ENCODE peak calls at places on chromosomes 4 and X, in nine cellular contexts. P, C, S, M, A, L, F, E and J are unnamed samples. For H3K9me3 and H3K27me3, the result is how much of the 10 kb centered on the place peaks cover.

GRCh38 chr4:99655315-99656081 is 2.1 kb downstream of the C4orf54 start:
- DNase-seq in S (peak), M (peak), P (no peak), C (peak), A (no peak), L (peak), F (no peak), E (no peak), J (no peak)

GRCh38 chr4:38354421-38354820 is 309.6 kb upstream of the KLF3 start:
- DNase-seq in L (no peak), P (no peak), M (no peak), F (no peak), E (no peak), A (no peak), S (no peak), C (no peak), J (no peak)

GRCh38 chr4:76083386-76083785 is 8.9 kb downstream of the ART3 start:
- DNase-seq in E (no peak), A (no peak), C (no peak), F (no peak), P (no peak), M (no peak), L (no peak), S (no peak), J (no peak)

GRCh38 chr4:30770049-30770549 is 49.9 kb downstream of the PCDH7 start:
- DNase-seq in L (no peak), S (no peak), M (no peak), F (no peak), C (peak), A (no peak), E (no peak), P (no peak), J (no peak)

GRCh38 chrX:150573702-150574101 is 5.3 kb downstream of the MTM1 start:
- DNase-seq in L (no peak), E (no peak), S (no peak), F (no peak), M (no peak), A (no peak), C (no peak), P (no peak), J (no peak)

GRCh38 chr4:182916483-182917181 is 554 bp downstream of the DCTD start:
- DNase-seq in C (peak), M (no peak), S (peak), A (no peak), L (peak), F (peak), E (no peak), P (peak), J (peak)

GRCh38 chrX:39377171-39377570 is 575.9 kb downstream of the MID1IP1 start:
- DNase-seq in M (no peak), P (no peak), S (no peak), L (no peak), A (no peak), E (no peak), C (no peak), F (no peak), J (no peak)

GRCh38 chr4:109432203-109432602 is 1.4 kb upstream of the SEC24B start:
- DNase-seq in P (no peak), M (no peak), F (no peak), C (no peak), L (no peak), E (no peak), S (no peak), A (no peak), J (no peak)

GRCh38 chr4:183987529-183987946 is 82.4 kb downstream of the STOX2 start:
- DNase-seq in P (peak), L (peak), E (no peak), S (peak), F (peak), C (peak), A (no peak), M (peak), J (no peak)

GRCh38 chr4:158015241-158015640 is 157.6 kb downstream of the GASK1B start:
- DNase-seq in C (peak), L (no peak), E (no peak), A (no peak), F (no peak), P (no peak), S (no peak), M (no peak), J (no peak)

GRCh38 chr4:78650106-78651021 is 98.8 kb downstream of the ANXA3 start:
- DNase-seq in C (peak), E (no peak), L (no peak), S (no peak), F (no peak), A (no peak), M (peak), P (no peak), J (no peak)

GRCh38 chr4:25551608-25552007 is 104.0 kb upstream of the SLC34A2 start:
- DNase-seq in P (no peak), E (no peak), M (no peak), S (no peak), A (no peak), F (no peak), C (no peak), L (no peak), J (no peak)

DNA sequence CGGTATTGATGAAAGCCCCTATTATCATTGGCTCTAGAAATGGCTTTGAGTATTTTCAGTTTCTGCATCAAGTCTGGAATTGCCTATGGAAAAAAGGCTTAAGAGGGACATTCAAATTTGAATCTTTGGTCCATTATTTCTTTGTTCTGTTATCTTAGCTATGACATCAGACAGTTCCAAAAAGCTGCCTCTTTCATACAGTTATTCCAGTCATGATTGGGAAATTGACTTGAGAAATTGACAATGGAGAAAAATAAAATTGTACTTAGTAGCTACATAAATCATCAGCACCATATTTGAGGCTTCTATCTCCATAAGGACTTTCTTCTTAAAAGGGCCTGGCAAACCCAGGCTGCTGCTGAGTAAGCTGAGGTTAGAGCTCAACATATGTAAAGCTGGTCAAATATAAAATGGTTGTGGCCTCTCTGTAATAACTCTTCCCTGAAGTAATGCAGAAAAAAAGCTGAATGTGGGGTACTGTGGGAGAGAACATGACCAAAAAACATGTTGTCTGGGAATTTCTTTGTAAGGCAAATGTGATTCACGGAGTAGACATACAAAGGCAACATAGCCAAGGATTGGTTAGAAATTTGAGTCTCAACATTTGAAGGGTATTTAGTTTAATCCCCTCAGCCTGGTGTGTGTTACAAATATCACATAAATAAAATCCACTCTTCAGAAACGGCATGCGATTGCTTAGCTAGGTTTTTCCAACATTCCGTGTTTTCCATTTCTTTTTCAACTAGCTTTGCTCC is 100.9 kb downstream of the LNX1 start:
- DNase-seq in F (no peak), A (no peak), S (no peak), P (no peak), C (peak), L (no peak), M (peak), E (no peak), J (no peak)
- H3K27ac ChIP-seq in F (no peak), A (no peak), S (no peak), P (no peak), C (peak), L (no peak), M (peak), E (no peak), J (no peak)

DNA sequence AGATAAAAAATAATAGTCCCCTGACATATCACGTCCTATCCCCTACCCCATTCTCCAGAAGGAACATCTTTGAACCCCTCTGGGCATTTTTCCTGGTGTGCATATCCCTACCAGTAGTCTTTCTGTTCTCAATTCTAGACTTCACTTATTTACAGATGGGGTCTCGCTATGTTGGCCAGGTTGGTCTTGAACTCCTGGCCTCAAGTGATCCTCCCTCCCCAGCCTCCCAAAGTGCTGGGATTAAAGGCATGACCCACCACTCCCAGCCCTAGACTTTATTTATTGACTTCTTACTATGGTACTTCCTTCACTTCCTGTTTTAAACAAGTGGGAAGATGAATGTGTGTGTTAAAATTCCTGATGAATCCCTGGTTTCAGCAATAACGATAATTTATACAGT is 612 bp upstream of the RRAGB start:
- DNase-seq in A (no peak), P (no peak), S (no peak), C (no peak), L (no peak), E (no peak), M (no peak), F (no peak), J (no peak)
- H3K9me3 ChIP-seq in A (under half), P (under half), S (under half), C (under half), L (under half), E (under half), M (under half), F (under half), J (under half)

DNA sequence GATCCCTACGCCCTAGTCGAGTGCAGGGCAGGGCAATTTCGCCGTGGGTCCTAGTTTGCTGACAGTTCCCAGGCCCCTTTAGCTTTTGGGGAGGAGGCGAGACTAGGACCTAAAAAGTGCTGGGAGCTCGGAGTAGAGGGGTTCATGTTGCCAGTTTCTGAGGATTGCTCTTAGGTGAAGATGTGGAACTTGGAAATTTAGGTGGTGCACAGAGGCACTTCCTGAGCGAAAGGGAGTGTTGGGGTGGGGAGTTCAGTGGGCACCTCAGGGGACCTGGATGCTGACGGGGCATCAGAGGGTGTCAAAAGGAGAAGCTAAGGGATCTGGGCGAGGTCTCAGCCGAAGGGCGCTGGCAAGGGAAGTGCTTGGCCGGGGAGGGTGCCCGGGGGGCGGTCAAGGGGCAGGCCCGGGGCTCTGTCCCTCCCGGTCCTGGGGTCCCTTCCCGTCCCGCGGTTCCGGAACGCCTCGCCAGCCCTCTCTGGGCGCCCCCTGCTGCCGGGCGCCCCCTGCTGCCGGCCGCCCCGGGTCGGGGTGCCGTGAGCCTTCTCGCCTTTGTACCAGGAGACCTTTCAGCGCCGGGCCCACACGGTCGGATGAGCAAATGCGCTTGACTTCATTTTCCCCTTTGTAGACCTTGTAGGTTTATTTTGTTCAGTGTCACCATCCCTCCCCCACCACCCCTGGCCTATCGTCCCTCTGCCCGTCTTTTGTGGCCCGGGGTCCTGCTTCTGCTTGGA is 3.0 kb upstream of the PHOX2B start:
- DNase-seq in P (no peak), E (no peak), M (no peak), C (no peak), F (no peak), L (no peak), A (no peak), S (no peak), J (no peak)
- H3K27me3 ChIP-seq in P (half or more), E (under half), M (half or more), C (half or more), F (under half), L (under half), A (under half), S (under half), J (half or more)

DNA sequence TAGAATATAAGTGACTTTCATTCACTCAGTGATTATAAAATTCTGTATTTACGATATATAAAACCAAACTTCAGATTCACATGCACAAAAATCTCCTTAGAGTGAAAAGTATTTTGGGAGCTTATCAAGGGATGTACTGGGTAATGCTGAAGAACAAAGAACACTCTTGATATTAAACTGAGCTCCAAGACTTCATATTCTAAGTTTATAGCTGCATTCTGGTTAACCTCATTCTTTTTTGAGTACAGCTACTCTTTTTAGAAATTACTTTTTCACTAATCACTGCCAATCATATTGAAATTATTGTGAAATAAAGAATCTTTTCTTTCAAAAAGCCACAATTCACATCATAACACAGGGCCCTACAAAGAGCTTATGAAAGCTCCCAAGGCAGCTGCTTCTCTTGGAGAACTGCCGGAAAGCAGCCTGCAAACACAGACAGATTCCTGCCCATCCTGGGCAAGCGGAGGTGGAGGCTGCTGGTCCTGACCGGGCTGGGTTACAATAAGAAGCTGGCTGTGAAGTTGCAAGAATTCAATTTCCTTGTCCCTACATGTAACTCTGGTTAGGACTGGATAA is 121.4 kb downstream of the RNF150 start:
- DNase-seq in S (no peak), A (no peak), E (no peak), F (no peak), P (peak), C (no peak), L (no peak), M (no peak), J (no peak)
- H3K27ac ChIP-seq in S (no peak), A (no peak), E (no peak), F (peak), P (no peak), C (no peak), L (no peak), M (no peak), J (no peak)

GRCh38 chrX:102345916-102346315 is 93.9 kb downstream of the NXF2B start:
- DNase-seq in L (peak), P (peak), F (peak), C (peak), E (peak), S (no peak), A (peak), M (no peak), J (peak)
- H3K9me3 ChIP-seq in L (under half), P (under half), F (under half), C (under half), E (under half), S (under half), A (under half), M (under half), J (under half)

DNA sequence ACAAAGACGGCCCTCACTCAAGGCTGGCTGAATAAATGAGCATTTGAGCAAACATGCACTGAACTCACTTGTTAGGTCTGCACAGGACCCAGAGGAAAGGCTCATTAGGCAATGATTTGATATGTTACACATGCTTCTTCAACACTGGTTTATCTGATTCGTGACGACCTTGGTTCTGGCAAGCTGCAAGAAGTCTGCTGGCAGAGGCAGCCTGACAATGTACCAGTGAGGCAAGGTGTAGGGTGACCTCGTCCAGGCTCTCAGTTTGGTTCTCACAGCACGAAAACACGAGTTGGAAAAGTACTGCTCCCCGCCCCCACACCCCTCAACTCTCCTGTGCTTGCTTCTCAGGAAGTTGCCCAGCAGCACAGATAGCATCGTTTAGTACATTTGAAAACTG is 63.1 kb upstream of the CITED1 start:
- DNase-seq in L (no peak), F (no peak), M (no peak), E (no peak), A (no peak), S (peak), C (no peak), P (no peak), J (no peak)
- H3K27me3 ChIP-seq in L (under half), F (under half), M (under half), E (under half), A (under half), S (under half), C (under half), P (under half), J (under half)